ENCODE peak calls at places on chromosomes 7 and 10, in six cellular contexts. One of them, this sample, is unnamed.

GRCh38 chr10:74293686-74294365 is 142.8 kb downstream of the ADK start:
- DNase-seq in sigmoid colon: no peak
- DNase-seq in upper lobe of left lung: no peak
- DNase-seq in ovary: no peak
- DNase-seq in A549: no peak
- DNase-seq in stomach: no peak
- DNase-seq in this sample: no peak

GRCh38 chr10:132422931-132423813 is 26.2 kb downstream of the PWWP2B start:
- DNase-seq in A549: no peak
- DNase-seq in ovary: no peak
- DNase-seq in sigmoid colon: no peak
- DNase-seq in stomach: no peak
- DNase-seq in upper lobe of left lung: peak; percentile 36
- DNase-seq in this sample: no peak

GRCh38 chr7:150447966-150448788 is 2.3 kb upstream of the GIMAP8 start:
- DNase-seq in ovary: no peak
- DNase-seq in A549: no peak
- DNase-seq in upper lobe of left lung: no peak
- DNase-seq in stomach: no peak
- DNase-seq in sigmoid colon: no peak
- DNase-seq in this sample: no peak

GRCh38 chr7:140027866-140028265 is 34.9 kb downstream of the PARP12 start:
- DNase-seq in ovary: no peak
- DNase-seq in stomach: no peak
- DNase-seq in upper lobe of left lung: no peak
- DNase-seq in A549: no peak
- DNase-seq in sigmoid colon: no peak
- DNase-seq in this sample: no peak

GRCh38 chr10:70541738-70542564 is 60.6 kb downstream of the PRF1 start:
- DNase-seq in ovary: no peak
- DNase-seq in upper lobe of left lung: no peak
- DNase-seq in A549: no peak
- DNase-seq in sigmoid colon: no peak
- DNase-seq in stomach: no peak
- DNase-seq in this sample: no peak

GRCh38 chr10:90856964-90857634 is 740 bp downstream of the HTR7 start:
- DNase-seq in stomach: no peak
- DNase-seq in ovary: no peak
- DNase-seq in sigmoid colon: no peak
- DNase-seq in upper lobe of left lung: peak; percentile 65
- DNase-seq in A549: no peak
- DNase-seq in this sample: no peak

GRCh38 chr7:101924171-101924570 is 106.7 kb downstream of the CUX1 start:
- DNase-seq in A549: no peak
- DNase-seq in ovary: no peak
- DNase-seq in upper lobe of left lung: no peak
- DNase-seq in stomach: no peak
- DNase-seq in sigmoid colon: peak; percentile 83
- DNase-seq in this sample: no peak

GRCh38 chr10:70320751-70321150 is 36.9 kb upstream of the NPFFR1 start:
- DNase-seq in ovary: no peak
- DNase-seq in sigmoid colon: no peak
- DNase-seq in upper lobe of left lung: no peak
- DNase-seq in stomach: no peak
- DNase-seq in A549: no peak
- DNase-seq in this sample: peak; percentile 78

GRCh38 chr7:128104109-128104742 is 73.0 kb upstream of the LRRC4 start:
- DNase-seq in stomach: no peak
- DNase-seq in A549: no peak
- DNase-seq in sigmoid colon: no peak
- DNase-seq in upper lobe of left lung: peak; percentile 85
- DNase-seq in ovary: peak; percentile 30
- DNase-seq in this sample: no peak

GRCh38 chr7:90178592-90179279 is 24.5 kb downstream of the STEAP1 start:
- DNase-seq in ovary: no peak
- DNase-seq in stomach: no peak
- DNase-seq in upper lobe of left lung: no peak
- DNase-seq in A549: peak; percentile 25
- DNase-seq in sigmoid colon: no peak
- DNase-seq in this sample: no peak

GRCh38 chr7:108196004-108196403 is 65.8 kb upstream of the LAMB4 start:
- DNase-seq in stomach: no peak
- DNase-seq in A549: no peak
- DNase-seq in upper lobe of left lung: no peak
- DNase-seq in sigmoid colon: no peak
- DNase-seq in ovary: no peak
- DNase-seq in this sample: no peak

GRCh38 chr7:144834516-144835165 is 1.2 kb downstream of the TPK1 start:
- DNase-seq in A549: no peak
- DNase-seq in stomach: no peak
- DNase-seq in sigmoid colon: peak; percentile 64
- DNase-seq in ovary: no peak
- DNase-seq in upper lobe of left lung: no peak
- DNase-seq in this sample: no peak

GRCh38 chr10:80260295-80261243 is 28.9 kb downstream of the MAT1A start:
- DNase-seq in A549: peak; percentile 43
- DNase-seq in ovary: no peak
- DNase-seq in sigmoid colon: no peak
- DNase-seq in stomach: no peak
- DNase-seq in upper lobe of left lung: no peak
- DNase-seq in this sample: no peak

GRCh38 chr10:128318868-128319267 is 192.6 kb upstream of the MKI67 start:
- DNase-seq in stomach: no peak
- DNase-seq in A549: no peak
- DNase-seq in ovary: no peak
- DNase-seq in upper lobe of left lung: no peak
- DNase-seq in sigmoid colon: no peak
- DNase-seq in this sample: no peak

GRCh38 chr7:99331002-99331401 is 5.3 kb downstream of the ARPC1A start:
- DNase-seq in stomach: no peak
- DNase-seq in ovary: no peak
- DNase-seq in upper lobe of left lung: no peak
- DNase-seq in sigmoid colon: no peak
- DNase-seq in A549: no peak
- DNase-seq in this sample: no peak

GRCh38 chr10:62804384-62805138 is at the start of gene ADO:
- DNase-seq in sigmoid colon: peak; percentile 93
- DNase-seq in upper lobe of left lung: peak; percentile 96
- DNase-seq in ovary: peak; percentile 85
- DNase-seq in stomach: peak; percentile 85
- DNase-seq in A549: peak; percentile 84
- DNase-seq in this sample: peak; percentile 88

GRCh38 chr7:126083014-126083413 is 1153.4 kb upstream of the POT1 start:
- DNase-seq in ovary: no peak
- DNase-seq in upper lobe of left lung: no peak
- DNase-seq in A549: no peak
- DNase-seq in stomach: no peak
- DNase-seq in sigmoid colon: no peak
- DNase-seq in this sample: no peak

GRCh38 chr10:105139363-105139762 is 498.3 kb downstream of the SORCS3 start:
- DNase-seq in upper lobe of left lung: no peak
- DNase-seq in ovary: no peak
- DNase-seq in stomach: no peak
- DNase-seq in sigmoid colon: no peak
- DNase-seq in A549: no peak
- DNase-seq in this sample: no peak

GRCh38 chr10:79981673-79982485 is 33.0 kb upstream of the SFTPD start:
- DNase-seq in A549: peak; percentile 51
- DNase-seq in upper lobe of left lung: peak; percentile 92
- DNase-seq in stomach: peak; percentile 72
- DNase-seq in sigmoid colon: peak; percentile 73
- DNase-seq in ovary: no peak
- DNase-seq in this sample: peak; percentile 75

GRCh38 chr10:59063491-59063890 is 113.0 kb upstream of the PHYHIPL start:
- DNase-seq in ovary: no peak
- DNase-seq in A549: no peak
- DNase-seq in upper lobe of left lung: no peak
- DNase-seq in sigmoid colon: no peak
- DNase-seq in stomach: no peak
- DNase-seq in this sample: no peak

GRCh38 chr7:23396222-23396621 is 74.1 kb downstream of the IGF2BP3 start:
- DNase-seq in upper lobe of left lung: no peak
- DNase-seq in sigmoid colon: no peak
- DNase-seq in A549: no peak
- DNase-seq in stomach: no peak
- DNase-seq in ovary: no peak
- DNase-seq in this sample: no peak

GRCh38 chr7:84251183-84251845 is 56.7 kb upstream of the SEMA3A start:
- DNase-seq in stomach: no peak
- DNase-seq in ovary: no peak
- DNase-seq in sigmoid colon: no peak
- DNase-seq in A549: no peak
- DNase-seq in upper lobe of left lung: no peak
- DNase-seq in this sample: no peak

DNA sequence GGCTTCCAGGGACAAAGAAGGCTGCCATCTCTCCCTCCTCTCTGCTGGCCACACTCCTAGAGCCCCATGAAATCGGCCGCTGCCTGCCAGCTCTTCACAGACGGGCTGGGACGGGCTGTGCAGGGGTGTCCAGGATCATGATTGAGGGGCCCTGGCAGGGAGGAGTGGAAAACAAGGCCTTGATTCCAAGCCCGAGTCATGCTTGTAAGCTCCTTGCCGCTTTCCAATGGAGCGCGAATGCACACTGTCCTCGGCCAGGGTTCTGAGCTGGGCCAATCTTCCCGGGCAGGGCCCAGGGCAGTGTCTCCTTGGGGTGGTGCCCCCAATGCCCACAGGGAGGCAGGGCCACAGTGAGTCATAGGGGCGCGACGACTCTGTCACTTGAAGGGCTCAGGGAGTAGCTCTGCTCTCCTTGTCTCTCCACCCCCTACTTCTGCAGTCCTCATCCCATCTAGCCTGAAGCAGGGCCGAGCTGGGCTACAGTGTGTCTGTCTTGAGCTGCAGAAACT is 186.2 kb upstream of the SVIL start:
- DNase-seq in stomach: no peak
- DNase-seq in ovary: no peak
- DNase-seq in upper lobe of left lung: peak; percentile 37
- DNase-seq in sigmoid colon: peak; percentile 96
- DNase-seq in A549: no peak
- DNase-seq in this sample: no peak
- TF ChIP-seq EP300 in stomach: peak; percentile 60
- TF ChIP-seq EP300 in ovary: no peak
- TF ChIP-seq EP300 in upper lobe of left lung: no peak
- TF ChIP-seq EP300 in sigmoid colon: peak; percentile 55
- TF ChIP-seq EP300 in A549: no peak
- TF ChIP-seq EP300 in this sample: no peak

GRCh38 chr7:5422324-5423271 is 1.0 kb downstream of the TNRC18 start:
- DNase-seq in upper lobe of left lung: peak; percentile 85
- DNase-seq in A549: peak; percentile 41
- DNase-seq in sigmoid colon: no peak
- DNase-seq in stomach: no peak
- DNase-seq in ovary: no peak
- DNase-seq in this sample: no peak

GRCh38 chr7:5424689-5425506 is 1.3 kb upstream of the TNRC18 start:
- DNase-seq in stomach: peak; percentile 45
- DNase-seq in upper lobe of left lung: peak; percentile 86
- DNase-seq in sigmoid colon: peak; percentile 84
- DNase-seq in A549: no peak
- DNase-seq in ovary: peak; percentile 64
- DNase-seq in this sample: no peak

GRCh38 chr7:5425507-5426225 is 2.0 kb upstream of the TNRC18 start:
- DNase-seq in stomach: peak; percentile 65
- DNase-seq in ovary: peak; percentile 85
- DNase-seq in sigmoid colon: peak; percentile 89
- DNase-seq in upper lobe of left lung: peak; percentile 88
- DNase-seq in A549: peak; percentile 54
- DNase-seq in this sample: no peak

GRCh38 chr7:5423272-5423843 is at the start of gene TNRC18:
- DNase-seq in A549: peak; percentile 38
- DNase-seq in ovary: peak; percentile 59
- DNase-seq in sigmoid colon: peak; percentile 79
- DNase-seq in stomach: peak; percentile 34
- DNase-seq in upper lobe of left lung: peak; percentile 93
- DNase-seq in this sample: no peak

DNA sequence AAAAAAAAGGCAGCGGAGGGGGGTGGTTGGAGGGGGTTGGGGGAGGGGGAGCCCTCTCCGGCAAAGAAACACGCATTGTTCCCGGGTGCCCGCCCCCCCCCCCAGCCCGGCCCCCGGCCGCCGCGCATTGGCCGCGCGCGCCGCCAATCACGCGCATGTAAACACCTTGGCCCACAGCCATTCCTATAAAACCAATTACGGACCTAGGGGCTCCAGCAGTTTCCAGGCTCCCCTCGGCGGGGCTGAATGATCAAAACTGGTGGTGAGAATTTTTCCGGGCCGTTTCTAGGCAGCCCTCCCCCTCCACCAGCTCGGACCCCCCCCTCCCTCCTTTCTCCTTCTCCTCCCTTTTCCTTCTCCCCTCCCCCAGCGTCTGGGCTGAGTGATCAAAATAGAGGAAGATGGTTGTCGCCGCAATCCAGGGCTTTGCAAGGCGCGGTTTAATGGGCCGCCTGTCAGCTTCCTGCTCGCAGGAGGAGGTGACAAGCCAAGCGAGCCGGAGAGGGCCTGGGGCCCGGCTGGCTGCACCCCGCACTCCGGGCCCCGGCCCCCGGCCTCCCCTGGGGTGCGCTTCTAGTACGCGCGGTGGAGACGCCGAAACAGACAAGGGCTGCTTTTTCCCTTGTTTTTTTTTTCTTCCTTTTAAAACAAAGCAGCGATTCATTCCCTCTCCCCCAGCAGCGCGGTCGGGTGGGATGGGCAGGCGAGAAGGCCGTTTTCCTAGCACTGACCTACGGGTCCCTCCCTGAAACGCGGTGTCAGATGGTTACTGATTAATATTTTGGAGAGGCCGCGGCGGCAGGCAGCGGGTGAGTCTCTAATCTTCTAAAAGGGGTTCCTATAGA is 432 bp upstream of the TNRC18 start:
- DNase-seq in ovary: peak; percentile 96
- DNase-seq in sigmoid colon: peak; percentile 98
- DNase-seq in stomach: peak; percentile 96
- DNase-seq in upper lobe of left lung: peak; percentile 97
- DNase-seq in A549: peak; percentile 80
- DNase-seq in this sample: peak; percentile 97
- TF ChIP-seq EP300 in ovary: no peak
- TF ChIP-seq EP300 in sigmoid colon: no peak
- TF ChIP-seq EP300 in stomach: no peak
- TF ChIP-seq EP300 in upper lobe of left lung: no peak
- TF ChIP-seq EP300 in A549: no peak
- TF ChIP-seq EP300 in this sample: no peak

DNA sequence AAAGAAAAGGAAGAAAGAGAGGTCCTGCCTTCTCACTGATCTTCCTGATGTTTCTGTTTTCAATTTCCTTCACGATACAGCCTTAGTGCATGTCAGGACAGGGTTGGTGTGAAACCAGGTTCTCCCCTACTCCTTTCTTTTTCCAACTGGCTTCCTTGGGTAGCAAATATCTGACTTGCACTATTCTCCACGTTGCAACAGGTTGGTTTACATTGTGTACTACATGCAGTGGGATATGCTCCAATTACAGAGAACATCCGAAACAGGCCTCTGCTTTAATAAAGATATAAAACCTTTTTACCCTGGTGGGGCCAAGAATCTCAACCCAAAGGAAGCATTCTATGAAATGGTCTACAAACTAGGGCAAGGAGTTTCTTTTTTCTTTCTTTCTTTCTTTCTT is 16.9 kb upstream of the CREB5 start:
- DNase-seq in ovary: no peak
- DNase-seq in sigmoid colon: no peak
- DNase-seq in A549: no peak
- DNase-seq in stomach: no peak
- DNase-seq in upper lobe of left lung: no peak
- DNase-seq in this sample: no peak
- TF ChIP-seq EP300 in ovary: no peak
- TF ChIP-seq EP300 in sigmoid colon: no peak
- TF ChIP-seq EP300 in A549: no peak
- TF ChIP-seq EP300 in stomach: no peak
- TF ChIP-seq EP300 in upper lobe of left lung: no peak
- TF ChIP-seq EP300 in this sample: no peak

GRCh38 chr7:81618400-81619014 is 151.3 kb downstream of the HGF start:
- DNase-seq in upper lobe of left lung: no peak
- DNase-seq in stomach: no peak
- DNase-seq in sigmoid colon: no peak
- DNase-seq in ovary: no peak
- DNase-seq in A549: peak; percentile 27
- DNase-seq in this sample: no peak
- TF ChIP-seq EP300 in upper lobe of left lung: no peak
- TF ChIP-seq EP300 in stomach: no peak
- TF ChIP-seq EP300 in sigmoid colon: no peak
- TF ChIP-seq EP300 in ovary: no peak
- TF ChIP-seq EP300 in A549: no peak
- TF ChIP-seq EP300 in this sample: no peak